ENCODE peak calls at places on chromosomes 7 and 10, in six cellular contexts. I is MM.1S, R is astrocyte, F is fibroblast of lung, D is trophoblast cell, M is colonic mucosa. K is an unnamed sample. For H3K4me1 and H3K9me3, the result is how much of the 10 kb centered on the place peaks cover.

GRCh38 chr7:28329616-28330373 is 82.5 kb upstream of the CREB5 start:
- DNase-seq in I (peak), R (no peak), F (no peak), D (no peak), M (no peak), K (no peak)

GRCh38 chr10:18378766-18379165 is 238.5 kb downstream of the CACNB2 start:
- DNase-seq in I (no peak), R (no peak), F (no peak), D (no peak), M (no peak), K (no peak)

GRCh38 chr7:19079066-19079465 is 38.4 kb downstream of the TWIST1 start:
- DNase-seq in I (no peak), R (peak), F (peak), D (peak), M (no peak), K (peak)

GRCh38 chr7:30102281-30102680 is 32.5 kb upstream of the MTURN start:
- DNase-seq in I (no peak), R (no peak), F (no peak), D (peak), M (no peak), K (no peak)

GRCh38 chr7:30776971-30777370 is 5.8 kb downstream of the MINDY4 start:
- DNase-seq in I (no peak), R (no peak), F (no peak), D (no peak), M (no peak), K (no peak)

GRCh38 chr7:19939746-19940145 is 166.3 kb upstream of the TMEM196 start:
- DNase-seq in I (no peak), R (peak), F (peak), D (no peak), M (no peak), K (no peak)

GRCh38 chr7:87599336-87599735 is 1.3 kb downstream of the ABCB1 start:
- DNase-seq in I (peak), R (no peak), F (peak), D (no peak), M (peak), K (no peak)

GRCh38 chr7:154871928-154872750 is 130.8 kb downstream of the PAXIP1 start:
- DNase-seq in I (no peak), R (no peak), F (no peak), D (no peak), M (no peak), K (no peak)

GRCh38 chr10:77605466-77605865 is 32.1 kb downstream of the KCNMA1 start:
- DNase-seq in I (no peak), R (no peak), F (no peak), D (no peak), M (peak), K (no peak)

GRCh38 chr7:120486164-120486563 is 213.2 kb downstream of the KCND2 start:
- DNase-seq in I (no peak), R (peak), F (peak), D (no peak), M (no peak), K (no peak)

DNA sequence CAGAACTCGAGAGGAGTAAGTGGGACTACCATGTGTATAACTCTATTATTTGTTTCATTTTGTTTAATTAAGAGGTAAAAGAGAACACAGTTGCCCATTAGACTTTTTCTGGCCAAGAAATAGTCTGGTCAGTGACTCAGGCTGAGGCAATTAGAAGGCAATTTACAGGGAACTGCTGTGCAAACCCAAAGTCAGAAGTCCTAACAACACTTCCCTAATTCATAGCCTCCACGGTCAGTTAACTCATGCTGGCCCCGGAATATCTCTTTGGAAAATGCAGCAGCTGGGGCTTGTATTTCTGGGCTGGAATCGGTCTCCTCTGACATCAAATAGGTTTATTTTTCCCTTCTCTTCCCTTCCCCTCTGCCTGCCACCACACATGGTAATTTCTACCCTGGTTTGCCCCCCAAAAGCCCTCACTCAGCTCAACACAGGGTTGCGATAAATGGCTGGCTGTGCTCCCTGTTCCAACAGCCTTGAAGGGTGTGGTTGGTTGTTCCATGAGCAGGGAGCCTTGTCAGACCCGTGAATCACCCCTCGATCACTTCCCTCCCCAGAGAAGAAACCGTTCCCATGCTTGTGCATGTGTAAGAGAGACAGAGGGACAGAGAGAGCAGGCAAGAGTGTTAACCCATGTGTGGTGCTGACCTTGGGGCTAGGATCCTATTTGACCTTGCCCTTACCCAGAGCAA is 5.3 kb downstream of the SH3PXD2A start:
- DNase-seq in I (no peak), R (peak), F (peak), D (no peak), M (peak), K (peak)
- H3K4me1 ChIP-seq in I (under half), R (under half), F (under half), D (under half), M (half or more), K (half or more)

GRCh38 chr7:27247452-27248426 is 5.1 kb downstream of the EVX1 start:
- DNase-seq in I (no peak), R (no peak), F (no peak), D (no peak), M (no peak), K (no peak)

GRCh38 chr7:27244488-27245123 is 2.0 kb downstream of the EVX1 start:
- DNase-seq in I (no peak), R (no peak), F (no peak), D (no peak), M (no peak), K (no peak)

GRCh38 chr7:27247000-27247399 is 4.4 kb downstream of the EVX1 start:
- DNase-seq in I (no peak), R (no peak), F (no peak), D (no peak), M (no peak), K (no peak)

GRCh38 chr7:27245124-27245797 is 2.7 kb downstream of the EVX1 start:
- DNase-seq in I (no peak), R (no peak), F (no peak), D (no peak), M (no peak), K (no peak)

GRCh38 chr7:27245798-27246691 is 3.4 kb downstream of the EVX1 start:
- DNase-seq in I (no peak), R (no peak), F (no peak), D (no peak), M (peak), K (no peak)
- H3K9me3 ChIP-seq in I (under half), R (under half), F (under half), D (under half), M (under half), K (under half)

GRCh38 chr10:121113385-121113696 is 262.2 kb downstream of the WDR11 start:
- DNase-seq in I (no peak), R (peak), F (peak), D (peak), M (no peak), K (no peak)
- H3K9ac ChIP-seq in I (no peak), R (no peak), F (no peak), D (no peak), M (no peak), K (no peak)

GRCh38 chr7:69827140-69827919 is 229.1 kb downstream of the AUTS2 start:
- DNase-seq in I (no peak), R (no peak), F (no peak), D (no peak), M (no peak), K (no peak)
- H3K4me1 ChIP-seq in I (under half), R (under half), F (under half), D (under half), M (under half), K (under half)

GRCh38 chr7:56609852-56610355 is 493.7 kb upstream of the NUPR2 start:
- DNase-seq in I (no peak), R (no peak), F (no peak), D (no peak), M (no peak), K (no peak)

DNA sequence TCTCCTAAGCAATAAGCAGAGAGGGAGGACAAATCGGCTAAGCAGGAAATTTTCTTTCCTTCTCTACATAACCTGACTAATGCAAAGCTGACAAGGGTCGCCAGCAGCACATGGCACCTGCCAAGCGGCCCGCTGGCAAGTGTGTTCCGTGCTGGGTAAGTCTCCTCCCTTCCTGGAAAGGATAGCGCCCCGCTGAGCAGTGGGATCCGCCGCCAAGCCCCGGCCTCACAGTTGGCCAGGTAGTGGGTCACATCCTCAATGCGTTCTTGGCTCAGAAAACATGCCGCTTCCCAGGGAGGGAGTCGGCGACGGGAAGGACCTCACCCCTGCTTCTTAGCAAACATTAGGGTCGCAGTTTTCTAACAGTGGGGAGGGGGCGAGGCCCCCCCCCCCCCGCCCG is 488.9 kb upstream of the NUPR2 start:
- DNase-seq in I (no peak), R (no peak), F (no peak), D (no peak), M (no peak), K (no peak)
- H3K9me3 ChIP-seq in I (under half), R (under half), F (under half), D (under half), M (under half), K (under half)

GRCh38 chr7:40200791-40201190 is 66.0 kb downstream of the SUGCT start:
- DNase-seq in I (no peak), R (peak), F (peak), D (peak), M (no peak), K (peak)

GRCh38 chr7:40202851-40203250 is 68.0 kb downstream of the SUGCT start:
- DNase-seq in I (no peak), R (peak), F (peak), D (peak), M (no peak), K (no peak)

GRCh38 chr7:40211291-40212003 is 76.6 kb downstream of the SUGCT start:
- DNase-seq in I (no peak), R (peak), F (peak), D (peak), M (no peak), K (peak)

GRCh38 chr7:40204581-40204980 is 69.8 kb downstream of the SUGCT start:
- DNase-seq in I (no peak), R (no peak), F (no peak), D (peak), M (no peak), K (no peak)

GRCh38 chr7:40205992-40206391 is 71.2 kb downstream of the SUGCT start:
- DNase-seq in I (no peak), R (peak), F (peak), D (no peak), M (no peak), K (peak)
- H3K9ac ChIP-seq in I (no peak), R (no peak), F (no peak), D (no peak), M (no peak), K (peak)